ENCODE peak calls at places on chromosomes 7 and 10, in seven cellular contexts. E is HepG2, J is K562, V is HCT116, T is GM12878, X is SK-N-SH, O is H1. R is an unnamed sample.

GRCh38 chr10:117458571-117458970 is 83.3 kb upstream of the PDZD8 start:
- DNase-seq in O (no peak), E (no peak), J (no peak), V (no peak), T (no peak), X (no peak), R (no peak)

GRCh38 chr7:5426226-5426475 is 2.5 kb upstream of the TNRC18 start:
- DNase-seq in E (no peak), X (no peak), O (no peak), J (no peak), V (no peak), T (no peak), R (no peak)

GRCh38 chr10:22615819-22616499 is 98.4 kb downstream of the PIP4K2A start:
- DNase-seq in E (peak; percentile 72), T (peak; percentile 35), V (no peak), J (peak; percentile 71), X (no peak), O (no peak), R (no peak)

GRCh38 chr7:150428671-150429451 is 21.6 kb upstream of the GIMAP8 start:
- DNase-seq in E (no peak), T (peak; percentile 61), J (no peak), X (no peak), V (no peak), O (no peak), R (peak; percentile 10)

GRCh38 chr7:130090745-130091532 is 20.6 kb downstream of the KLHDC10 start:
- DNase-seq in E (no peak), T (no peak), O (no peak), V (no peak), X (no peak), J (no peak), R (no peak)

GRCh38 chr7:137669706-137670105 is 177.1 kb downstream of the DGKI start:
- DNase-seq in J (no peak), O (no peak), E (no peak), X (no peak), T (no peak), V (no peak), R (no peak)

GRCh38 chr7:134444198-134444960 is 14.5 kb downstream of the AKR1B1 start:
- DNase-seq in E (no peak), O (no peak), T (no peak), J (no peak), V (no peak), X (no peak), R (peak; percentile 66)

GRCh38 chr7:111381590-111381989 is 180.7 kb downstream of the IMMP2L start:
- DNase-seq in X (no peak), O (no peak), J (no peak), T (no peak), E (no peak), V (no peak), R (no peak)

GRCh38 chr7:879093-879492 is 2.7 kb downstream of the GET4 start:
- DNase-seq in T (no peak), J (no peak), X (no peak), V (no peak), E (no peak), O (no peak), R (no peak)

GRCh38 chr7:37054631-37055300 is 330.5 kb upstream of the AOAH start:
- DNase-seq in E (no peak), T (no peak), V (no peak), O (no peak), J (no peak), X (no peak), R (no peak)

GRCh38 chr10:49398000-49398861 is 2.3 kb upstream of the DRGX start:
- DNase-seq in V (no peak), O (no peak), J (peak; percentile 88), E (no peak), T (no peak), X (peak; percentile 76), R (peak; percentile 66)

GRCh38 chr10:42990016-42990720 is 86.7 kb upstream of the RET start:
- DNase-seq in T (no peak), X (no peak), V (no peak), J (no peak), E (no peak), O (no peak), R (no peak)

GRCh38 chr10:75097666-75098285 is 13.7 kb upstream of the SAMD8 start:
- DNase-seq in V (no peak), T (no peak), X (no peak), O (no peak), E (peak; percentile 20), J (no peak), R (peak; percentile 57)

GRCh38 chr10:131212763-131213325 is 98.7 kb downstream of the TCERG1L start:
- DNase-seq in J (no peak), X (no peak), O (no peak), T (no peak), E (no peak), V (no peak), R (no peak)

GRCh38 chr10:71391701-71392100 is 5.0 kb upstream of the CDH23 start:
- DNase-seq in O (no peak), V (no peak), J (no peak), E (no peak), T (no peak), X (no peak), R (no peak)

GRCh38 chr7:18426564-18427226 is 68.9 kb upstream of the HDAC9 start:
- DNase-seq in T (no peak), J (no peak), O (no peak), E (no peak), V (no peak), X (no peak), R (peak; percentile 36)

GRCh38 chr10:98582363-98582762 is 135.6 kb upstream of the HPS1 start:
- DNase-seq in O (no peak), E (no peak), T (no peak), V (no peak), X (no peak), J (no peak), R (no peak)

GRCh38 chr10:122164028-122164601 is 107.0 kb upstream of the BTBD16 start:
- DNase-seq in J (no peak), T (no peak), V (no peak), O (no peak), X (peak; percentile 82), E (no peak), R (no peak)

GRCh38 chr10:71076473-71077142 is 135.8 kb upstream of the UNC5B start:
- DNase-seq in E (no peak), J (no peak), T (no peak), V (no peak), X (peak; percentile 47), O (no peak), R (no peak)

GRCh38 chr10:90461437-90462155 is 396.2 kb downstream of the HTR7 start:
- DNase-seq in O (no peak), J (no peak), E (no peak), V (no peak), X (no peak), T (no peak), R (no peak)

GRCh38 chr10:32957341-32958084 is 517 bp downstream of the ITGB1 start:
- DNase-seq in X (peak; percentile 82), V (no peak), J (peak; percentile 78), E (no peak), O (no peak), T (no peak), R (no peak)

GRCh38 chr10:31650010-31650409 is 278.6 kb downstream of the ARHGAP12 start:
- DNase-seq in X (peak; percentile 74), E (no peak), O (no peak), V (no peak), T (no peak), J (no peak), R (no peak)

GRCh38 chr7:104133238-104133637 is 74.6 kb downstream of the ORC5 start:
- DNase-seq in X (no peak), E (no peak), O (no peak), J (no peak), V (no peak), T (no peak), R (no peak)

GRCh38 chr10:99329238-99329890 is at the start of gene CNNM1:
- DNase-seq in X (peak; percentile 86), V (no peak), E (no peak), T (no peak), J (no peak), O (no peak), R (no peak)

GRCh38 chr10:21526952-21527633 is 1.6 kb upstream of the SKIDA1 start:
- DNase-seq in V (no peak), O (no peak), X (peak; percentile 73), T (no peak), J (peak; percentile 68), E (peak; percentile 70), R (no peak)
- TF ChIP-seq JUND in V (no peak), O (no peak), X (no peak), T (no peak), J (no peak), E (no peak), R (no peak)

DNA sequence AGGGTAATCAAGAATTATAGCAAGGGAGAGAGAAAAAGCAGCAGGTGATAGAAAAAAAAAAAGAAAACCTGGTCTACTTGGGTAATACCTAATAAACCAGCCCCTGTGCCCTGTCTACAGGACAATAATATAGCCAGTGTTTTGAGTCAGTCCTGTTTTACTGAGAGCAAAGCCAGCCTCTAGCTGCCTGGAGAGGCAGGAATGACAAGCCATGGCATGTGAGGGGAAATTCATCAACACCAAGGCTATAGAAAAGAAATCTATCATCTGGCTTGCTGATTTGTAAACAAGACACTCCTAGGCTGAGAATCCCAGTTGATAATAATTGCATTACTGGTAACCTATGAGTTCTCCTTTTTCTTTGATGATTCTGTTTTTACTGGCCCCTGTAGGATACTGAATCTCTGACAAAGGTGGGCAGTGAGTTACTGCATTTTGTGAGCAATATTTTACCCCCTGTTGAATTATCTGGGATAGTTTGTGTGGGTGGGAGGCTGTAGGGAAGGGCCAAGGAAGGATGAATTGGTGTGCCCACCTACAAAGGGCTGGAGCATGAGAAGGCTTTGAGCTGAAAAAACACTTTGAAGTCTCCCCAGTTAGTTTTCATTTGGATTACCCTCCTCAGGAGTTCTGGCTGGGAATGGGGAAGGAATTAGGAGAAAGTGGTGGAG is 1.6 kb upstream of the WEE2 start:
- DNase-seq in J (no peak), E (no peak), V (no peak), X (no peak), O (no peak), T (no peak), R (no peak)
- TF ChIP-seq JUND in J (no peak), E (no peak), V (no peak), X (no peak), O (no peak), T (no peak), R (no peak)

GRCh38 chr10:77866598-77866997 is 60.0 kb downstream of the DLG5 start:
- DNase-seq in V (no peak), X (no peak), J (no peak), T (no peak), E (no peak), O (no peak), R (no peak)
- TF ChIP-seq JUND in V (no peak), X (no peak), J (no peak), T (no peak), E (no peak), O (no peak), R (no peak)

GRCh38 chr10:6173203-6173602 is 29.5 kb upstream of the PFKFB3 start:
- DNase-seq in O (no peak), T (no peak), X (no peak), J (peak; percentile 38), V (no peak), E (peak; percentile 45), R (peak; percentile 36)
- TF ChIP-seq JUND in O (no peak), T (no peak), X (no peak), J (no peak), V (no peak), E (no peak), R (no peak)

R was measured in T47D.